ENCODE peak calls at places on chromosomes 2 and 18, in seven cellular contexts. One of them, this sample, is unnamed.
A peak's percentile ranks its signal among the peaks of the same experiment; 100 is the strongest.

GRCh38 chr2:229407170-229407569 is 136.1 kb upstream of the PID1 start:
- DNase-seq in BE2C: no peak
- DNase-seq in foreskin fibroblast: peak; percentile 93
- DNase-seq in tibial artery: peak; percentile 84
- DNase-seq in Karpas-422: no peak
- DNase-seq in left lung: peak; percentile 81
- DNase-seq in cardiac muscle cell: peak; percentile 94
- DNase-seq in this sample: peak; percentile 86

GRCh38 chr2:72475246-72475645 is 327.6 kb upstream of the CYP26B1 start:
- DNase-seq in BE2C: no peak
- DNase-seq in foreskin fibroblast: no peak
- DNase-seq in tibial artery: peak; percentile 34
- DNase-seq in Karpas-422: no peak
- DNase-seq in left lung: no peak
- DNase-seq in cardiac muscle cell: no peak
- DNase-seq in this sample: no peak

GRCh38 chr2:47562548-47562947 is 159.6 kb downstream of the MSH2 start:
- DNase-seq in BE2C: no peak
- DNase-seq in foreskin fibroblast: no peak
- DNase-seq in tibial artery: no peak
- DNase-seq in Karpas-422: peak; percentile 41
- DNase-seq in left lung: no peak
- DNase-seq in cardiac muscle cell: no peak
- DNase-seq in this sample: no peak

GRCh38 chr2:53353372-53354111 is 414.1 kb upstream of the CHAC2 start:
- DNase-seq in BE2C: peak; percentile 48
- DNase-seq in foreskin fibroblast: no peak
- DNase-seq in tibial artery: no peak
- DNase-seq in Karpas-422: no peak
- DNase-seq in left lung: no peak
- DNase-seq in cardiac muscle cell: no peak
- DNase-seq in this sample: peak; percentile 45

GRCh38 chr2:126359494-126359893 is 296.5 kb upstream of the GYPC start:
- DNase-seq in BE2C: no peak
- DNase-seq in foreskin fibroblast: no peak
- DNase-seq in tibial artery: no peak
- DNase-seq in Karpas-422: peak; percentile 73
- DNase-seq in left lung: no peak
- DNase-seq in cardiac muscle cell: peak; percentile 47
- DNase-seq in this sample: no peak

GRCh38 chr2:80548469-80548868 is 243.9 kb upstream of the LRRTM1 start:
- DNase-seq in BE2C: no peak
- DNase-seq in foreskin fibroblast: no peak
- DNase-seq in tibial artery: no peak
- DNase-seq in Karpas-422: no peak
- DNase-seq in left lung: no peak
- DNase-seq in cardiac muscle cell: no peak
- DNase-seq in this sample: no peak

GRCh38 chr2:216308532-216308931 is 63.8 kb downstream of the MARCHF4 start:
- DNase-seq in BE2C: peak; percentile 19
- DNase-seq in foreskin fibroblast: no peak
- DNase-seq in tibial artery: no peak
- DNase-seq in Karpas-422: no peak
- DNase-seq in left lung: no peak
- DNase-seq in cardiac muscle cell: no peak
- DNase-seq in this sample: no peak

GRCh38 chr2:43448822-43449110 is 147.1 kb downstream of the THADA start:
- DNase-seq in BE2C: no peak
- DNase-seq in foreskin fibroblast: no peak
- DNase-seq in tibial artery: no peak
- DNase-seq in Karpas-422: no peak
- DNase-seq in left lung: no peak
- DNase-seq in cardiac muscle cell: no peak
- DNase-seq in this sample: no peak

GRCh38 chr18:60331890-60332289 is 40.7 kb downstream of the MC4R start:
- DNase-seq in BE2C: peak; percentile 14
- DNase-seq in foreskin fibroblast: no peak
- DNase-seq in tibial artery: no peak
- DNase-seq in Karpas-422: no peak
- DNase-seq in left lung: no peak
- DNase-seq in cardiac muscle cell: no peak
- DNase-seq in this sample: no peak

GRCh38 chr2:59021786-59022185 is 780.7 kb upstream of the FANCL start:
- DNase-seq in BE2C: no peak
- DNase-seq in foreskin fibroblast: no peak
- DNase-seq in tibial artery: no peak
- DNase-seq in Karpas-422: no peak
- DNase-seq in left lung: no peak
- DNase-seq in cardiac muscle cell: no peak
- DNase-seq in this sample: no peak

GRCh38 chr18:70621710-70622109 is 332.9 kb downstream of the SOCS6 start:
- DNase-seq in BE2C: no peak
- DNase-seq in foreskin fibroblast: no peak
- DNase-seq in tibial artery: no peak
- DNase-seq in Karpas-422: no peak
- DNase-seq in left lung: no peak
- DNase-seq in cardiac muscle cell: no peak
- DNase-seq in this sample: no peak

GRCh38 chr2:150125708-150126107 is 361.8 kb downstream of the RND3 start:
- DNase-seq in BE2C: no peak
- DNase-seq in foreskin fibroblast: peak; percentile 87
- DNase-seq in tibial artery: no peak
- DNase-seq in Karpas-422: no peak
- DNase-seq in left lung: no peak
- DNase-seq in cardiac muscle cell: peak; percentile 65
- DNase-seq in this sample: peak; percentile 80

GRCh38 chr18:74507120-74507881 is 11.1 kb downstream of the CNDP2 start:
- DNase-seq in BE2C: no peak
- DNase-seq in foreskin fibroblast: no peak
- DNase-seq in tibial artery: peak; percentile 54
- DNase-seq in Karpas-422: no peak
- DNase-seq in left lung: no peak
- DNase-seq in cardiac muscle cell: no peak
- DNase-seq in this sample: no peak

GRCh38 chr2:74863802-74864248 is 29.9 kb downstream of the HK2 start:
- DNase-seq in BE2C: no peak
- DNase-seq in foreskin fibroblast: no peak
- DNase-seq in tibial artery: no peak
- DNase-seq in Karpas-422: no peak
- DNase-seq in left lung: no peak
- DNase-seq in cardiac muscle cell: no peak
- DNase-seq in this sample: no peak

GRCh38 chr2:46010925-46011490 is 286.2 kb upstream of the EPAS1 start:
- DNase-seq in BE2C: no peak
- DNase-seq in foreskin fibroblast: no peak
- DNase-seq in tibial artery: no peak
- DNase-seq in Karpas-422: peak; percentile 67
- DNase-seq in left lung: no peak
- DNase-seq in cardiac muscle cell: peak; percentile 75
- DNase-seq in this sample: peak; percentile 55

GRCh38 chr2:36812196-36812595 is 115.7 kb downstream of the VIT start:
- DNase-seq in BE2C: no peak
- DNase-seq in foreskin fibroblast: no peak
- DNase-seq in tibial artery: no peak
- DNase-seq in Karpas-422: peak; percentile 47
- DNase-seq in left lung: no peak
- DNase-seq in cardiac muscle cell: no peak
- DNase-seq in this sample: no peak

GRCh38 chr2:199973703-199974102 is 18.3 kb downstream of the MAIP1 start:
- DNase-seq in BE2C: no peak
- DNase-seq in foreskin fibroblast: peak; percentile 32
- DNase-seq in tibial artery: no peak
- DNase-seq in Karpas-422: no peak
- DNase-seq in left lung: no peak
- DNase-seq in cardiac muscle cell: peak; percentile 73
- DNase-seq in this sample: peak; percentile 12

GRCh38 chr2:59532808-59533207 is 1020.6 kb downstream of the BCL11A start:
- DNase-seq in BE2C: no peak
- DNase-seq in foreskin fibroblast: no peak
- DNase-seq in tibial artery: no peak
- DNase-seq in Karpas-422: no peak
- DNase-seq in left lung: no peak
- DNase-seq in cardiac muscle cell: no peak
- DNase-seq in this sample: no peak

GRCh38 chr2:186195726-186196125 is 290.3 kb upstream of the ZC3H15 start:
- DNase-seq in BE2C: no peak
- DNase-seq in foreskin fibroblast: no peak
- DNase-seq in tibial artery: no peak
- DNase-seq in Karpas-422: no peak
- DNase-seq in left lung: no peak
- DNase-seq in cardiac muscle cell: no peak
- DNase-seq in this sample: no peak

GRCh38 chr2:46909771-46910419 is 5.7 kb downstream of the MCFD2 start:
- DNase-seq in BE2C: no peak
- DNase-seq in foreskin fibroblast: peak; percentile 75
- DNase-seq in tibial artery: no peak
- DNase-seq in Karpas-422: no peak
- DNase-seq in left lung: peak; percentile 36
- DNase-seq in cardiac muscle cell: peak; percentile 49
- DNase-seq in this sample: peak; percentile 73

GRCh38 chr2:237697586-237698337 is 70.4 kb downstream of the LRRFIP1 start:
- DNase-seq in BE2C: no peak
- DNase-seq in foreskin fibroblast: no peak
- DNase-seq in tibial artery: no peak
- DNase-seq in Karpas-422: no peak
- DNase-seq in left lung: no peak
- DNase-seq in cardiac muscle cell: peak; percentile 57
- DNase-seq in this sample: no peak

DNA sequence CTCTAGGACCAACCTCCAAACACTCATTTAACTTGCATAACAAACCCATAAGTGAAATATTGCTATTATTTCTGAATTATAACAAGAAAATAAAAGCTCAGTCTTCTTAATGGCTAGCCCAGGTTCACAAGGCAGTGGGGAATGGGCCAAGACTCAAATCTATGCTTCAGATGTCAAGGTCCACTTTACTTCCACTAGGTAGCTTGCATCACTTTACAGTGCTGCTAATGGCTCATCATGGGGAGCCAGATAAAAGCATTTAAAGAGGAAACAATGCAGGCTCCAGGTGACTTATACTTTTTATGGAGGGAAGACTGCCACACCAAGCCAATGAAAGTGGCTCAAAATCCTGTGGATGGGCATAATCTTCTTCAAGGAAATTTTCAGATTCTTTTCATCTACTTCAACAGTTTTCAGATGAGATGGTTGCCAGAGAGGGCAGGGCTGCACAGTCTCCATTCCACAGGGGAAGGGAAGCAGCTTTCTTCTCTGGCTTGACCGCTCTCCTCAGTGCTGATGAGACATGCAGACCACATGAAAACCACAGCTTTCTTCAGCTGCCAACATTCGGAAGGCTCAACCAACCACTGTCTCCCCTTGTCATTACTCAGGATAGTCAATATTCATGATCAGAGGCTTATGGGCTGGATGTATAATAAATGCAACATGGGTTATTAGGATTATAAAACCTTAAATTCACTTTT is 361.9 kb upstream of the MEX3C start:
- DNase-seq in BE2C: no peak
- DNase-seq in foreskin fibroblast: no peak
- DNase-seq in tibial artery: no peak
- DNase-seq in Karpas-422: no peak
- DNase-seq in left lung: no peak
- DNase-seq in cardiac muscle cell: peak; percentile 29
- DNase-seq in this sample: no peak
- H3K4me3 ChIP-seq in BE2C: no peak overlapping the region
- H3K4me3 ChIP-seq in foreskin fibroblast: no peak overlapping the region
- H3K4me3 ChIP-seq in tibial artery: no peak overlapping the region
- H3K4me3 ChIP-seq in Karpas-422: no peak overlapping the region
- H3K4me3 ChIP-seq in left lung: no peak overlapping the region
- H3K4me3 ChIP-seq in cardiac muscle cell: no peak overlapping the region
- H3K4me3 ChIP-seq in this sample: no peak overlapping the region

GRCh38 chr2:118903029-118903351 is 39.0 kb upstream of the MARCO start:
- DNase-seq in BE2C: no peak
- DNase-seq in foreskin fibroblast: no peak
- DNase-seq in tibial artery: no peak
- DNase-seq in Karpas-422: no peak
- DNase-seq in left lung: no peak
- DNase-seq in cardiac muscle cell: no peak
- DNase-seq in this sample: no peak
- H3K4me3 ChIP-seq in BE2C: no peak overlapping the region
- H3K4me3 ChIP-seq in foreskin fibroblast: no peak overlapping the region
- H3K4me3 ChIP-seq in tibial artery: no peak overlapping the region
- H3K4me3 ChIP-seq in Karpas-422: no peak overlapping the region
- H3K4me3 ChIP-seq in left lung: no peak overlapping the region
- H3K4me3 ChIP-seq in cardiac muscle cell: no peak overlapping the region
- H3K4me3 ChIP-seq in this sample: no peak overlapping the region

DNA sequence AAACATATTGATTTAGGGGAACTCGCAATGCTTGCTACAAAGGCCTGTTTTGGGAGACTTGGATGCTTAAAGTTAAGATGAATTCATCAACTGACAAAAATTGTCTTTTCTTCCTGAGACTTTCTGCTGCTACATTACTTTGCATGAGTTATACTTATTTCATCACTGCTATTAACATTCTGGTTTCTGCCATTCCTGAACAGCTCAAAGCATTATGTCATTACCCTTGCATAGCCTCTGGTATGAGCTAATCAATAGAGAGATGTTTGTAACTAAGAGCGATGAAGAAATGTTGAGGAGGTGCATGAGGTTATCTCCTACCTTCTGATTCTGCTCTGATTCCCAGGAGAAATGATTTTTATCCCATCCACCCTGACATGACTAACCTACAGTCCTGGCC is 74.4 kb downstream of the SOX11 start:
- DNase-seq in BE2C: no peak
- DNase-seq in foreskin fibroblast: no peak
- DNase-seq in tibial artery: no peak
- DNase-seq in Karpas-422: no peak
- DNase-seq in left lung: no peak
- DNase-seq in cardiac muscle cell: no peak
- DNase-seq in this sample: no peak
- H3K4me3 ChIP-seq in BE2C: no peak overlapping the region
- H3K4me3 ChIP-seq in foreskin fibroblast: no peak overlapping the region
- H3K4me3 ChIP-seq in tibial artery: no peak overlapping the region
- H3K4me3 ChIP-seq in Karpas-422: no peak overlapping the region
- H3K4me3 ChIP-seq in left lung: no peak overlapping the region
- H3K4me3 ChIP-seq in cardiac muscle cell: no peak overlapping the region
- H3K4me3 ChIP-seq in this sample: no peak overlapping the region

DNA sequence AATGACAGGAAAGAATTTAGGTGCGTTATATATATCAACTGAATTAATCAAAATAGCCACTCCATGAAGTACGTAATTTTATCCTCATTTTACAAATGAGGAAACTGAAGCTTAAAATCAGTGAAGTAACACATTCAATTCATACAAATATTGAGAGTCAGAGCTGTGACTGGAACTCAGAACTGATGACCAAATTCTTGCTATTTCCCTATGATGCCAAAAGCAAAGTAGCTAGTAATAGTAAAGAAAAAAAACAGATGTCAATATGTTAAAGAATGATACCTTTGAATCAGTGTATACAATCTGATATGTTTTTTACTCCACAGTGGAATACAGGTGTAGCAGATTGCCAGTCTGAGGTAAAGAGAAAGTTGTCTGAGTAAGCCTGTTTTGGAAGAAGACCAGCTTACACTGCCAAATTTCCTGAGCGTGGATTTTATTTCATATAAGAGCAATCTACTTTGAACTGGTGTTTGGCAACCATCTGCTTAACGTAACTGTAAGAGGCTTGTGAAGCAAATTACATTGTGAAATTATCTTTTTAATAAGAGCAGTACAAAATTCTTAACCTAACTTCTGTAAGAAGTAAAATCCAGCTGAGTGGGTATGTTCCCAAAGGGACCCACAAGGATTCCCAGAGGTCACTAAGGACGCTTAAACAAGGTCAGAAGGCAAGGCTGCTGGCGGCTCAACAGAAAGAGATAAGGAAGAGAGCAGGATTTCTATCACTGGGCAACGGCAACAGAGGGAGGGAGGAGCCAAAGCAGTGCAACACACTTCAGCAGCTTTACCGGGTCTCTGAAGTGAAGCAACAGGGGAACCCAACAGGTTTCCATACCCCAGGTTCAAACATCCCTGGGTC is 85.6 kb downstream of the IKZF2 start:
- DNase-seq in BE2C: peak; percentile 7
- DNase-seq in foreskin fibroblast: no peak
- DNase-seq in tibial artery: no peak
- DNase-seq in Karpas-422: no peak
- DNase-seq in left lung: peak; percentile 36
- DNase-seq in cardiac muscle cell: peak; percentile 63
- DNase-seq in this sample: no peak
- H3K4me3 ChIP-seq in BE2C: no peak overlapping the region
- H3K4me3 ChIP-seq in foreskin fibroblast: no peak overlapping the region
- H3K4me3 ChIP-seq in tibial artery: no peak overlapping the region
- H3K4me3 ChIP-seq in Karpas-422: no peak overlapping the region
- H3K4me3 ChIP-seq in left lung: no peak overlapping the region
- H3K4me3 ChIP-seq in cardiac muscle cell: no peak overlapping the region
- H3K4me3 ChIP-seq in this sample: no peak overlapping the region